ENCODE peak calls at places on chromosomes 3 and 15, in ten cellular contexts. C is smooth muscle cell of the brain vasculature; W is transverse colon; N is heart right ventricle; R is BJ; E is endothelial cell; D is D721Med; H is cardiac muscle cell; L is CD8-positive, alpha-beta memory T cell; K is activated naive CD4-positive, alpha-beta T cell. Q is an unnamed sample.

GRCh38 chr3:196569003-196569516 is 600 bp downstream of the FBXO45 start:
- DNase-seq in C (no peak), W (peak), N (peak), R (no peak), E (no peak), D (no peak), H (no peak), L (peak), K (peak), Q (peak)

GRCh38 chr15:88658972-88659931 is 20.4 kb downstream of the ISG20 start:
- DNase-seq in C (no peak), W (no peak), N (no peak), R (no peak), E (no peak), D (no peak), H (no peak), L (no peak), K (no peak), Q (peak)

GRCh38 chr3:132325634-132326033 is 8.4 kb downstream of the ACP3 start:
- DNase-seq in C (no peak), W (no peak), N (no peak), R (no peak), E (no peak), D (no peak), H (no peak), L (no peak), K (no peak), Q (no peak)

GRCh38 chr3:195204360-195205166 is 66.4 kb downstream of the XXYLT1 start:
- DNase-seq in C (no peak), W (no peak), N (no peak), R (peak), E (no peak), D (no peak), H (no peak), L (no peak), K (no peak), Q (peak)

GRCh38 chr3:167740961-167741587 is 5.6 kb downstream of the SERPINI1 start:
- DNase-seq in C (no peak), W (no peak), N (no peak), R (no peak), E (peak), D (no peak), H (peak), L (no peak), K (peak), Q (no peak)

GRCh38 chr3:64270861-64271260 is 45.6 kb upstream of the PRICKLE2 start:
- DNase-seq in C (no peak), W (no peak), N (no peak), R (no peak), E (no peak), D (no peak), H (no peak), L (no peak), K (no peak), Q (no peak)

GRCh38 chr15:31437686-31438085 is 111.1 kb downstream of the KLF13 start:
- DNase-seq in C (no peak), W (no peak), N (no peak), R (no peak), E (no peak), D (no peak), H (no peak), L (no peak), K (no peak), Q (no peak)

GRCh38 chr3:184687363-184688049 is 24.4 kb downstream of the MAGEF1 start:
- DNase-seq in C (no peak), W (no peak), N (peak), R (no peak), E (no peak), D (no peak), H (no peak), L (no peak), K (no peak), Q (peak)

GRCh38 chr3:51710631-51711351 is 3.9 kb downstream of the GRM2 start:
- DNase-seq in C (no peak), W (peak), N (no peak), R (no peak), E (no peak), D (peak), H (peak), L (no peak), K (no peak), Q (no peak)

GRCh38 chr15:73685561-73685960 is 1.4 kb downstream of the CD276 start:
- DNase-seq in C (no peak), W (no peak), N (no peak), R (no peak), E (no peak), D (no peak), H (peak), L (no peak), K (no peak), Q (no peak)

GRCh38 chr15:52056001-52056400 is 37.0 kb downstream of the MAPK6 start:
- DNase-seq in C (no peak), W (no peak), N (no peak), R (no peak), E (no peak), D (no peak), H (no peak), L (no peak), K (no peak), Q (no peak)

GRCh38 chr3:81743096-81744025 is 18.1 kb downstream of the GBE1 start:
- DNase-seq in C (peak), W (no peak), N (no peak), R (peak), E (no peak), D (no peak), H (no peak), L (no peak), K (no peak), Q (no peak)

GRCh38 chr15:59879506-59879905 is 124.6 kb upstream of the FOXB1 start:
- DNase-seq in C (peak), W (no peak), N (no peak), R (peak), E (no peak), D (no peak), H (no peak), L (no peak), K (no peak), Q (no peak)

GRCh38 chr15:92664178-92664900 is 8.8 kb upstream of the FAM174B start:
- DNase-seq in C (no peak), W (no peak), N (no peak), R (no peak), E (no peak), D (no peak), H (no peak), L (no peak), K (no peak), Q (no peak)

GRCh38 chr15:81339851-81340250 is 15.9 kb upstream of the STARD5 start:
- DNase-seq in C (no peak), W (no peak), N (no peak), R (no peak), E (no peak), D (no peak), H (no peak), L (no peak), K (no peak), Q (no peak)

GRCh38 chr3:149003653-149004305 is 12.4 kb downstream of the GYG1 start:
- DNase-seq in C (no peak), W (no peak), N (no peak), R (no peak), E (no peak), D (no peak), H (no peak), L (peak), K (no peak), Q (no peak)

GRCh38 chr3:171309906-171310359 is 150.3 kb downstream of the TNIK start:
- DNase-seq in C (peak), W (no peak), N (no peak), R (no peak), E (no peak), D (no peak), H (no peak), L (no peak), K (no peak), Q (no peak)